ENCODE peak calls at places on chromosomes 2 and 18, in four cellular contexts. B, F, V and R are unnamed samples.

GRCh38 chr2:222305510-222306392 is 7.0 kb upstream of the PAX3 start:
- DNase-seq in V (no peak), F (no peak), B (no peak), R (no peak)

GRCh38 chr2:224166661-224167060 is 127.6 kb upstream of the SERPINE2 start:
- DNase-seq in V (no peak), F (no peak), B (no peak), R (no peak)

GRCh38 chr2:233922471-233922870 is 5.3 kb downstream of the TRPM8 start:
- DNase-seq in V (no peak), B (no peak), F (no peak), R (no peak)

GRCh38 chr2:101361079-101361478 is 26.2 kb downstream of the CREG2 start:
- DNase-seq in B (no peak), F (no peak), V (no peak), R (no peak)

GRCh38 chr18:56240405-56240804 is 398.0 kb downstream of the TXNL1 start:
- DNase-seq in B (no peak), F (no peak), V (no peak), R (no peak)

GRCh38 chr2:109353806-109354745 is 225.1 kb downstream of the SH3RF3 start:
- DNase-seq in B (peak; percentile 43), F (no peak), V (no peak), R (no peak)

GRCh38 chr2:239360421-239361310 is 40.2 kb downstream of the HDAC4 start:
- DNase-seq in B (no peak), V (no peak), F (no peak), R (no peak)

GRCh38 chr2:191569025-191569424 is 108.9 kb upstream of the NABP1 start:
- DNase-seq in V (no peak), B (no peak), F (no peak), R (no peak)

GRCh38 chr2:165794520-165794882 is 454 bp upstream of the GALNT3 start:
- DNase-seq in V (peak; percentile 78), F (peak; percentile 39), B (peak; percentile 70), R (peak; percentile 61)

GRCh38 chr2:105744909-105745853 is at the start of gene NCK2:
- DNase-seq in B (peak; percentile 66), F (no peak), V (no peak), R (peak; percentile 8)

GRCh38 chr2:37625781-37626548 is 45.5 kb downstream of the CDC42EP3 start:
- DNase-seq in B (peak; percentile 80), V (peak; percentile 83), F (peak; percentile 79), R (no peak)

GRCh38 chr18:48659188-48660009 is 120.6 kb downstream of the CTIF start:
- DNase-seq in B (no peak), F (no peak), V (no peak), R (no peak)

GRCh38 chr2:235829726-235830125 is 335.9 kb downstream of the AGAP1 start:
- DNase-seq in V (no peak), F (no peak), B (no peak), R (no peak)

GRCh38 chr18:45517181-45517741 is 98.0 kb upstream of the SLC14A2 start:
- DNase-seq in F (no peak), V (no peak), B (no peak), R (no peak)

GRCh38 chr2:45342-46130 is 769 bp downstream of the FAM110C start:
- DNase-seq in V (no peak), F (no peak), B (no peak), R (peak; percentile 11)

GRCh38 chr2:241808701-241809382 is at the start of gene NEU4:
- DNase-seq in F (no peak), V (no peak), B (no peak), R (no peak)

GRCh38 chr2:1742300-1742679 is 2.0 kb downstream of the PXDN start:
- DNase-seq in B (no peak), V (no peak), F (no peak), R (no peak)

GRCh38 chr2:20472569-20472968 is 25.7 kb downstream of the RHOB start:
- DNase-seq in B (no peak), F (no peak), V (no peak), R (no peak)

GRCh38 chr2:102975996-102976636 is 214.3 kb downstream of the TMEM182 start:
- DNase-seq in F (no peak), V (peak; percentile 26), B (no peak), R (peak; percentile 26)

GRCh38 chr2:241702155-241702404 is 241 bp downstream of the ING5 start:
- DNase-seq in V (peak; percentile 82), B (peak; percentile 93), F (no peak), R (no peak)

GRCh38 chr2:29273004-29273703 is 157.9 kb downstream of the CLIP4 start:
- DNase-seq in B (no peak), V (no peak), F (no peak), R (no peak)

GRCh38 chr2:9089831-9090230 is 86.3 kb upstream of the MBOAT2 start:
- DNase-seq in F (no peak), V (no peak), B (no peak), R (no peak)

GRCh38 chr2:214874694-214875093 is 65.2 kb upstream of the BARD1 start:
- DNase-seq in B (no peak), V (no peak), F (no peak), R (no peak)

GRCh38 chr2:239224249-239224605 is 176.6 kb downstream of the HDAC4 start:
- DNase-seq in V (peak; percentile 4), B (no peak), F (no peak), R (no peak)

GRCh38 chr2:54902763-54903162 is 147.5 kb downstream of the RTN4 start:
- DNase-seq in F (no peak), V (no peak), B (no peak), R (no peak)

GRCh38 chr2:25018681-25019080 is 23.2 kb upstream of the EFR3B start:
- DNase-seq in B (no peak), F (no peak), V (no peak), R (no peak)

GRCh38 chr18:68267583-68267982 is 447.3 kb downstream of the TMX3 start:
- DNase-seq in F (no peak), B (no peak), V (no peak), R (no peak)

GRCh38 chr18:10410472-10411300 is 43.7 kb upstream of the APCDD1 start:
- DNase-seq in V (no peak), F (no peak), B (no peak), R (no peak)

GRCh38 chr18:24995056-24995455 is 356.9 kb downstream of the ZNF521 start:
- DNase-seq in V (no peak), B (no peak), F (no peak), R (no peak)

GRCh38 chr2:109239720-109240119 is 110.7 kb downstream of the SH3RF3 start:
- DNase-seq in B (peak; percentile 36), F (no peak), V (no peak), R (no peak)

GRCh38 chr2:30336978-30337841 is 105.9 kb downstream of the LBH start:
- DNase-seq in V (peak; percentile 85), B (peak; percentile 84), F (peak; percentile 67), R (no peak)

GRCh38 chr2:219684721-219685689 is 57.6 kb downstream of the SLC4A3 start:
- DNase-seq in B (peak; percentile 52), F (peak; percentile 2), V (peak; percentile 84), R (peak; percentile 63)

GRCh38 chr2:146602383-146602782 is 1242.4 kb upstream of the ACVR2A start:
- DNase-seq in V (no peak), F (no peak), B (no peak), R (no peak)

GRCh38 chr18:36124841-36125240 is 4.3 kb downstream of the SLC39A6 start:
- DNase-seq in F (no peak), V (no peak), B (no peak), R (no peak)

GRCh38 chr2:158457826-158458616 is 1.3 kb downstream of the PKP4 start:
- DNase-seq in B (no peak), V (peak; percentile 59), F (peak; percentile 62), R (no peak)

GRCh38 chr2:216698895-216699294 is 3.5 kb upstream of the IGFBP5 start:
- DNase-seq in F (no peak), V (peak; percentile 27), B (no peak), R (peak; percentile 75)

GRCh38 chr2:26243643-26244478 is 571 bp downstream of the HADHA start:
- DNase-seq in B (no peak), V (peak; percentile 25), F (peak; percentile 25), R (no peak)